ENCODE peak calls at places on chromosomes 11 and 22, in four cellular contexts. One of them, this sample, is unnamed.

GRCh38 chr11:86592659-86593451 is 79.6 kb downstream of the ME3 start:
- DNase-seq in adipocyte: peak; percentile 37
- DNase-seq in IMR-90: peak; percentile 87
- DNase-seq in neural progenitor cell: no peak
- DNase-seq in this sample: peak; percentile 83

GRCh38 chr22:20957691-20958440 is 9.2 kb upstream of the AIFM3 start:
- DNase-seq in adipocyte: peak; percentile 42
- DNase-seq in IMR-90: no peak
- DNase-seq in neural progenitor cell: peak; percentile 65
- DNase-seq in this sample: no peak

GRCh38 chr22:50012201-50013181 is at the start of gene IL17REL:
- DNase-seq in adipocyte: peak; percentile 49
- DNase-seq in IMR-90: peak; percentile 10
- DNase-seq in neural progenitor cell: no peak
- DNase-seq in this sample: no peak

GRCh38 chr22:46542011-46542985 is 4.9 kb upstream of the CELSR1 start:
- DNase-seq in adipocyte: peak; percentile 87
- DNase-seq in IMR-90: peak; percentile 50
- DNase-seq in neural progenitor cell: peak; percentile 87
- DNase-seq in this sample: no peak

GRCh38 chr11:14499178-14499559 is 442 bp downstream of the COPB1 start:
- DNase-seq in adipocyte: peak; percentile 60
- DNase-seq in IMR-90: peak; percentile 10
- DNase-seq in neural progenitor cell: peak; percentile 60
- DNase-seq in this sample: no peak

GRCh38 chr22:42007922-42008321 is 9.3 kb downstream of the WBP2NL start:
- DNase-seq in adipocyte: no peak
- DNase-seq in IMR-90: no peak
- DNase-seq in neural progenitor cell: no peak
- DNase-seq in this sample: no peak

GRCh38 chr22:44154431-44154942 is 26.2 kb upstream of the PARVG start:
- DNase-seq in adipocyte: no peak
- DNase-seq in IMR-90: peak; percentile 66
- DNase-seq in neural progenitor cell: no peak
- DNase-seq in this sample: peak; percentile 95

GRCh38 chr11:19084661-19085315 is 24.3 kb upstream of the MRGPRX2 start:
- DNase-seq in adipocyte: no peak
- DNase-seq in IMR-90: no peak
- DNase-seq in neural progenitor cell: no peak
- DNase-seq in this sample: no peak

GRCh38 chr11:87443707-87444106 is 406.0 kb downstream of the TMEM135 start:
- DNase-seq in adipocyte: no peak
- DNase-seq in IMR-90: no peak
- DNase-seq in neural progenitor cell: no peak
- DNase-seq in this sample: peak; percentile 37

GRCh38 chr11:117851091-117851490 is 25.4 kb downstream of the FXYD6 start:
- DNase-seq in adipocyte: no peak
- DNase-seq in IMR-90: peak; percentile 4
- DNase-seq in neural progenitor cell: peak; percentile 36
- DNase-seq in this sample: no peak

GRCh38 chr22:49958961-49959781 is 1.4 kb upstream of the PIM3 start:
- DNase-seq in adipocyte: no peak
- DNase-seq in IMR-90: no peak
- DNase-seq in neural progenitor cell: peak; percentile 49
- DNase-seq in this sample: no peak

GRCh38 chr11:128180446-128181089 is 406.8 kb downstream of the ETS1 start:
- DNase-seq in adipocyte: peak; percentile 74
- DNase-seq in IMR-90: peak; percentile 92
- DNase-seq in neural progenitor cell: no peak
- DNase-seq in this sample: peak; percentile 93

GRCh38 chr11:12702999-12703453 is 28.8 kb downstream of the TEAD1 start:
- DNase-seq in adipocyte: no peak
- DNase-seq in IMR-90: peak; percentile 47
- DNase-seq in neural progenitor cell: no peak
- DNase-seq in this sample: no peak

GRCh38 chr11:86978247-86978646 is 23.1 kb upstream of the FZD4 start:
- DNase-seq in adipocyte: no peak
- DNase-seq in IMR-90: no peak
- DNase-seq in neural progenitor cell: no peak
- DNase-seq in this sample: no peak

GRCh38 chr11:85831050-85831449 is 20.1 kb upstream of the SYTL2 start:
- DNase-seq in adipocyte: no peak
- DNase-seq in IMR-90: no peak
- DNase-seq in neural progenitor cell: no peak
- DNase-seq in this sample: no peak

GRCh38 chr11:57116654-57117053 is 65.1 kb upstream of the LRRC55 start:
- DNase-seq in adipocyte: peak; percentile 44
- DNase-seq in IMR-90: peak; percentile 44
- DNase-seq in neural progenitor cell: peak; percentile 64
- DNase-seq in this sample: peak; percentile 55

GRCh38 chr11:15692739-15693138 is 578.0 kb downstream of the INSC start:
- DNase-seq in adipocyte: no peak
- DNase-seq in IMR-90: peak; percentile 65
- DNase-seq in neural progenitor cell: no peak
- DNase-seq in this sample: peak; percentile 73

GRCh38 chr11:127071606-127072005 is 71.0 kb upstream of the KIRREL3 start:
- DNase-seq in adipocyte: no peak
- DNase-seq in IMR-90: no peak
- DNase-seq in neural progenitor cell: no peak
- DNase-seq in this sample: no peak

GRCh38 chr11:2576536-2576935 is 123.3 kb downstream of the KCNQ1OT1 start:
- DNase-seq in adipocyte: no peak
- DNase-seq in IMR-90: no peak
- DNase-seq in neural progenitor cell: no peak
- DNase-seq in this sample: no peak

GRCh38 chr11:127202105-127202504 is 201.5 kb upstream of the KIRREL3 start:
- DNase-seq in adipocyte: no peak
- DNase-seq in IMR-90: no peak
- DNase-seq in neural progenitor cell: no peak
- DNase-seq in this sample: no peak

GRCh38 chr11:1772270-1773130 is 8.8 kb upstream of the CTSD start:
- DNase-seq in adipocyte: peak; percentile 93
- DNase-seq in IMR-90: peak; percentile 91
- DNase-seq in neural progenitor cell: peak; percentile 79
- DNase-seq in this sample: peak; percentile 89

GRCh38 chr11:1172729-1173117 is 15.0 kb downstream of the MUC5AC start:
- DNase-seq in adipocyte: no peak
- DNase-seq in IMR-90: no peak
- DNase-seq in neural progenitor cell: no peak
- DNase-seq in this sample: no peak

GRCh38 chr11:933002-933820 is 7.5 kb downstream of the AP2A2 start:
- DNase-seq in adipocyte: peak; percentile 35
- DNase-seq in IMR-90: no peak
- DNase-seq in neural progenitor cell: no peak
- DNase-seq in this sample: peak; percentile 42

GRCh38 chr11:19905280-19905853 is 192.7 kb downstream of the NAV2 start:
- DNase-seq in adipocyte: peak; percentile 84
- DNase-seq in IMR-90: peak; percentile 67
- DNase-seq in neural progenitor cell: peak; percentile 55
- DNase-seq in this sample: peak; percentile 50

GRCh38 chr22:27801197-27801615 is 350 bp downstream of the MN1 start:
- DNase-seq in adipocyte: peak; percentile 74
- DNase-seq in IMR-90: peak; percentile 41
- DNase-seq in neural progenitor cell: peak; percentile 78
- DNase-seq in this sample: no peak

GRCh38 chr11:101127348-101127698 is 2.3 kb downstream of the PGR start:
- DNase-seq in adipocyte: peak; percentile 24
- DNase-seq in IMR-90: no peak
- DNase-seq in neural progenitor cell: peak; percentile 64
- DNase-seq in this sample: no peak

GRCh38 chr11:120195601-120196289 is 15.1 kb upstream of the OAF start:
- DNase-seq in adipocyte: no peak
- DNase-seq in IMR-90: no peak
- DNase-seq in neural progenitor cell: peak; percentile 47
- DNase-seq in this sample: no peak
- H3K9ac ChIP-seq in adipocyte: no peak overlapping the region
- H3K9ac ChIP-seq in IMR-90: no peak overlapping the region
- H3K9ac ChIP-seq in neural progenitor cell: no peak overlapping the region
- H3K9ac ChIP-seq in this sample: no peak overlapping the region

DNA sequence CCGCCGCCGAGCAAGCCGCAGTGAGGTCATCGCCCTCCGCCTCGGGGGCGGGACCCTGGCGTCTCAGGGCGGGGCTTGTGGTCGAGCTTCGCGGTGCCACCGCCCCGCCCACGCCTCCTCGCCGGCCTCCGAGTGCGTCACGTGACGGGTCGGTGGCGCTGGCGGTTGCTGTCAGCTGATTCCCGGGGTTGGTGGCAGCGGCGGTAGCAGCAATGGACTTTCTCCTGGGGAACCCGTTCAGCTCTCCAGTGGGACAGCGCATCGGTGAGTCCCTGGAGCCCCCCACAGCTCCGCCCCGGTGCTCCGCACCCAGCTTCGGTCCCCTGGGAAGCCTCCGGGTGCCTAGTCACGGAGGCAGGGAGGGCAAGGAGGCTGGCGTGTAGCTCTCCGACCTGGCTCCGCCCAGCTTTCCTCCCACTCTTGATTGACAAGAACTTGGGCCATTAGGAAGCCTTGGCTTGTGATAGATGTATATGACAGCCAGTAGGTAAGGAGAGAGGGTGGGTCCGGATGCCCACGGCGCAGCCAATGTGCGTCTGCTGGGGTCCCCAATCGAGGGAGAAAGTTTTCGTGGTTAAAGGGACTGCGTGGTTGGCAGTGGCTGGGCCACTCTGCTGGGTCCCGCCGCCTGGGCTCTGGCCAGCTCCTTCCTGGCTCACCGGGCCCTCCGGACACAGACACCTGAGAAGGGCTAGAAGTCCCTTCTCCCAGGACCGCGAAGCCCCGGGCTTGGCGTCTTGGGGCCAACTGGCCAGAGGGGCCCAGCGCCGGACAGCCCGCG is at the start of gene TOM1:
- DNase-seq in adipocyte: peak; percentile 99
- DNase-seq in IMR-90: peak; percentile 99
- DNase-seq in neural progenitor cell: peak; percentile 99
- DNase-seq in this sample: peak; percentile 99
- H3K4me1 ChIP-seq in adipocyte: peaks cover 21% of the 10 kb centered on the region
- H3K4me1 ChIP-seq in IMR-90: peaks cover 6% of the 10 kb centered on the region
- H3K4me1 ChIP-seq in neural progenitor cell: no peaks in the 10 kb centered on the region
- H3K4me1 ChIP-seq in this sample: peaks cover 32% of the 10 kb centered on the region

DNA sequence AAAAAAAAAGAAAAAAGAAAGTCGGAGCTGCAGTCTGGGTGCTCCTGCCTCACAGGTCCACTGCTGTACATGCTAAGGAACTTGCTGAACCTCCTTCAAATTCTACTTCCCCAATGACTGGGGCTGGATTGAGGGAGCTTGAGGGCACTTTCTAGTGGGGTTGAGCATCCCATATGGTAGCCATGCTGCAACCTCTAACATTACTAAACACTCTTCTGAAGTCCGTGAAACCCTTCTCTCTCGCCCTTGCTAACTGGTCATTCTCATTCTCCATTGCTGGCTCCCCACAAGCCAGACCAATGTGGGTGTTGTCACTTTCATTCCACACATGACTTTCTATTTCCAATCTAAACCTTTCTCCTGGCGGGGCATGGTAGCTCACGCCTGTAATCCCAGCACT is 1.2 kb downstream of the ESS2 start:
- DNase-seq in adipocyte: no peak
- DNase-seq in IMR-90: no peak
- DNase-seq in neural progenitor cell: no peak
- DNase-seq in this sample: no peak
- H3K4me3 ChIP-seq in adipocyte: peak overlapping the region; percentile 96
- H3K4me3 ChIP-seq in IMR-90: no peak overlapping the region
- H3K4me3 ChIP-seq in neural progenitor cell: peak overlapping the region; percentile 99
- H3K4me3 ChIP-seq in this sample: no peak overlapping the region

GRCh38 chr22:22853713-22854112 is 33.9 kb upstream of the IGLL5 start:
- DNase-seq in adipocyte: no peak
- DNase-seq in IMR-90: no peak
- DNase-seq in neural progenitor cell: no peak
- DNase-seq in this sample: no peak

GRCh38 chr22:22854466-22854865 is 33.1 kb upstream of the IGLL5 start:
- DNase-seq in adipocyte: no peak
- DNase-seq in IMR-90: no peak
- DNase-seq in neural progenitor cell: no peak
- DNase-seq in this sample: no peak

GRCh38 chr22:22848364-22848866 is 39.2 kb upstream of the IGLL5 start:
- DNase-seq in adipocyte: peak; percentile 56
- DNase-seq in IMR-90: peak; percentile 31
- DNase-seq in neural progenitor cell: peak; percentile 81
- DNase-seq in this sample: peak; percentile 8

GRCh38 chr22:22851969-22852368 is 35.6 kb upstream of the IGLL5 start:
- DNase-seq in adipocyte: no peak
- DNase-seq in IMR-90: no peak
- DNase-seq in neural progenitor cell: no peak
- DNase-seq in this sample: no peak

DNA sequence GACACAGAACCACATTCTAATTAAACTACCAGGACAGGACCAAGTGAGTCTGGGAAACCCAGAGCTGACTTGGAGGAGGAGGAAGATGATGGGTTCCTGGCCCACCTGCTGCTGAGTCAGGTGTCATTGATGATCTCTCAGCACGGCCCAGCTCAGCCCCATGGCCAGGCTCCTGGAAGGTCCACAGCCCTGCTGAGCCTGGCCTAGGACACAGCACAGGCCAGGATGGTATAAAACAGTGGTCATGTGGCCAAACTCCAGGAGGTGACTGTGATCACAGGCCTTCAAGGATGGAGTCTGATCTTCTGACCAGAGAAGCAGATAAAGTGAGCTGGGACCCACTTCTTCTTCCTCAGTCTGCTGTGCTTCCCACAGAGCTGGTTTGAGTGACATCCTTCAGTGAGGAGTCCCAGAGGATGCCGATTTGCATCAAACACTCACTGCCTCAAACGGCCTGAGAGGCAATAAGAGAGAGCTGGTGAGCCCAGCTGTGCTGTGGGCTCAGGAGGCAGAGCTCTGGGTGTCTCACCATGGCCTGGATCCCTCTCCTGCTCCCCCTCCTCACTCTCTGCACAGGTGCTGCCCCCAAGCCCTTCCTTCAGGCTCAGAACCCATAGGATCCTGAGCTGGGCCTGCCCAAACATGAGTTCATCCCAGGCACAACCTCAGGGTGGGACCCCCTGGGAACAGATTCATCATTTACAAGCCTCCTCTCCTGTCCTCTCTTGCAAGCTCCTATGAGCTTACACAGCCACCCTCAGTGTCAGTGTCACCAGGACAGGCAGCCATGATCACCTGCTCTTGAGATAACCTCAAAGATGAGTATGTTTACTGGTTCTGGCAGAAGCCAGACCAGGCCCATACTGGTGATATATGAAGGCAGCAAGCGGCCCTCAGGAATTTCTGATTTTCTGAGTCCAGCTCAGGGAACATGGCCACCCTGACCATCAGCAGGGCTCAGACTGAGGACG is 37.7 kb upstream of the IGLL5 start:
- DNase-seq in adipocyte: no peak
- DNase-seq in IMR-90: no peak
- DNase-seq in neural progenitor cell: no peak
- DNase-seq in this sample: no peak
- H3K9ac ChIP-seq in adipocyte: no peak overlapping the region
- H3K9ac ChIP-seq in IMR-90: no peak overlapping the region
- H3K9ac ChIP-seq in neural progenitor cell: no peak overlapping the region
- H3K9ac ChIP-seq in this sample: no peak overlapping the region

DNA sequence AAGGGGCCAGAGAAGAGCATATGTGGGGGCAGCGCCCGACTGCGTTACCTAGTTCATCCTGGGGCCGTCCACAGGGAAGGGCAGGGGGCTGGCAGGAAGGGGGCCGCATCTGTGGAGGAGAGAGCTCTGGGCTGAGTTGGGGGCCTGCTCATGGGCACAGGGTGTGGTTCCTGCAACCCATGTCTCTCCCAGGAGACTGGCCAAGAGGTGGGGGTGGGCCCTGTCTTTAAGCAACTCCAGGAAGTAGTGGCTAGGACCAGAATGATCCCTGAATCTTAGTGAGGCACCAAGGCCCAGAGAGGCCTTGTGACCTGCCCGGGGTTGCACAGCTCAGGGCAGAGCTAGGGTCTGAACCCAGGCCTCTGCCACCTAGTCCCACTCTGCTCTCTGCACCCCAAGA is 21.9 kb downstream of the CSNK1E start:
- DNase-seq in adipocyte: no peak
- DNase-seq in IMR-90: no peak
- DNase-seq in neural progenitor cell: no peak
- DNase-seq in this sample: no peak
- H3K4me1 ChIP-seq in adipocyte: peaks cover 20% of the 10 kb centered on the region
- H3K4me1 ChIP-seq in IMR-90: peaks cover 3% of the 10 kb centered on the region
- H3K4me1 ChIP-seq in neural progenitor cell: no peaks in the 10 kb centered on the region
- H3K4me1 ChIP-seq in this sample: peaks cover 21% of the 10 kb centered on the region